ENCODE peak calls at places on chromosomes 4 and X, in nine cellular contexts. One of them, this sample, is unnamed.

GRCh38 chr4:145440292-145441007 is 41.2 kb upstream of the SMAD1 start:
- DNase-seq in CD4-positive, alpha-beta memory T cell: no peak
- DNase-seq in GM23338: no peak
- DNase-seq in CD8-positive, alpha-beta memory T cell: no peak
- DNase-seq in astrocyte: no peak
- DNase-seq in AG10803: no peak
- DNase-seq in SJSA1: no peak
- DNase-seq in mucosa of descending colon: no peak
- DNase-seq in HAP-1: no peak
- DNase-seq in this sample: no peak

GRCh38 chr4:162959056-162959455 is 207.6 kb downstream of the NAF1 start:
- DNase-seq in GM23338: peak
- DNase-seq in astrocyte: no peak
- DNase-seq in mucosa of descending colon: peak
- DNase-seq in AG10803: no peak
- DNase-seq in SJSA1: no peak
- DNase-seq in HAP-1: peak
- DNase-seq in CD4-positive, alpha-beta memory T cell: no peak
- DNase-seq in CD8-positive, alpha-beta memory T cell: no peak
- DNase-seq in this sample: no peak

GRCh38 chr4:5757091-5757490 is 46.1 kb downstream of the EVC start:
- DNase-seq in GM23338: no peak
- DNase-seq in SJSA1: no peak
- DNase-seq in HAP-1: no peak
- DNase-seq in CD8-positive, alpha-beta memory T cell: no peak
- DNase-seq in AG10803: no peak
- DNase-seq in mucosa of descending colon: no peak
- DNase-seq in CD4-positive, alpha-beta memory T cell: no peak
- DNase-seq in astrocyte: no peak
- DNase-seq in this sample: no peak

GRCh38 chr4:97496298-97496873 is 646.9 kb downstream of the STPG2 start:
- DNase-seq in GM23338: no peak
- DNase-seq in SJSA1: no peak
- DNase-seq in CD4-positive, alpha-beta memory T cell: no peak
- DNase-seq in HAP-1: no peak
- DNase-seq in mucosa of descending colon: no peak
- DNase-seq in AG10803: no peak
- DNase-seq in astrocyte: peak
- DNase-seq in CD8-positive, alpha-beta memory T cell: no peak
- DNase-seq in this sample: no peak

GRCh38 chr4:76696109-76696508 is 201.8 kb downstream of the SOWAHB start:
- DNase-seq in HAP-1: peak
- DNase-seq in GM23338: peak
- DNase-seq in CD8-positive, alpha-beta memory T cell: no peak
- DNase-seq in mucosa of descending colon: no peak
- DNase-seq in AG10803: peak
- DNase-seq in astrocyte: peak
- DNase-seq in SJSA1: no peak
- DNase-seq in CD4-positive, alpha-beta memory T cell: no peak
- DNase-seq in this sample: no peak

GRCh38 chr4:120808475-120809141 is 113.9 kb downstream of the PRDM5 start:
- DNase-seq in astrocyte: no peak
- DNase-seq in CD8-positive, alpha-beta memory T cell: peak
- DNase-seq in SJSA1: no peak
- DNase-seq in mucosa of descending colon: no peak
- DNase-seq in GM23338: no peak
- DNase-seq in CD4-positive, alpha-beta memory T cell: no peak
- DNase-seq in HAP-1: no peak
- DNase-seq in AG10803: no peak
- DNase-seq in this sample: no peak

GRCh38 chr4:92529510-92529909 is 225.7 kb downstream of the GRID2 start:
- DNase-seq in CD4-positive, alpha-beta memory T cell: no peak
- DNase-seq in mucosa of descending colon: no peak
- DNase-seq in SJSA1: no peak
- DNase-seq in HAP-1: no peak
- DNase-seq in CD8-positive, alpha-beta memory T cell: no peak
- DNase-seq in AG10803: no peak
- DNase-seq in GM23338: no peak
- DNase-seq in astrocyte: no peak
- DNase-seq in this sample: no peak

GRCh38 chr4:152485726-152486276 is 50.1 kb downstream of the FBXW7 start:
- DNase-seq in CD8-positive, alpha-beta memory T cell: peak
- DNase-seq in HAP-1: no peak
- DNase-seq in GM23338: no peak
- DNase-seq in astrocyte: peak
- DNase-seq in CD4-positive, alpha-beta memory T cell: peak
- DNase-seq in mucosa of descending colon: peak
- DNase-seq in SJSA1: peak
- DNase-seq in AG10803: peak
- DNase-seq in this sample: peak

GRCh38 chr4:162274354-162274753 is 110.6 kb upstream of the FSTL5 start:
- DNase-seq in mucosa of descending colon: peak
- DNase-seq in AG10803: no peak
- DNase-seq in GM23338: no peak
- DNase-seq in CD8-positive, alpha-beta memory T cell: no peak
- DNase-seq in SJSA1: no peak
- DNase-seq in HAP-1: no peak
- DNase-seq in astrocyte: no peak
- DNase-seq in CD4-positive, alpha-beta memory T cell: no peak
- DNase-seq in this sample: no peak

GRCh38 chr4:87633239-87633638 is 16.8 kb upstream of the DMP1 start:
- DNase-seq in astrocyte: peak
- DNase-seq in AG10803: peak
- DNase-seq in mucosa of descending colon: no peak
- DNase-seq in GM23338: no peak
- DNase-seq in CD8-positive, alpha-beta memory T cell: no peak
- DNase-seq in CD4-positive, alpha-beta memory T cell: no peak
- DNase-seq in HAP-1: peak
- DNase-seq in SJSA1: no peak
- DNase-seq in this sample: no peak

GRCh38 chr4:8355864-8356565 is 84.5 kb downstream of the ACOX3 start:
- DNase-seq in HAP-1: no peak
- DNase-seq in GM23338: no peak
- DNase-seq in CD8-positive, alpha-beta memory T cell: no peak
- DNase-seq in AG10803: peak
- DNase-seq in mucosa of descending colon: no peak
- DNase-seq in SJSA1: no peak
- DNase-seq in astrocyte: peak
- DNase-seq in CD4-positive, alpha-beta memory T cell: no peak
- DNase-seq in this sample: no peak

GRCh38 chr4:73450398-73451004 is 14.5 kb downstream of the AFP start:
- DNase-seq in CD8-positive, alpha-beta memory T cell: no peak
- DNase-seq in AG10803: peak
- DNase-seq in HAP-1: no peak
- DNase-seq in astrocyte: peak
- DNase-seq in SJSA1: peak
- DNase-seq in GM23338: peak
- DNase-seq in mucosa of descending colon: no peak
- DNase-seq in CD4-positive, alpha-beta memory T cell: no peak
- DNase-seq in this sample: no peak

GRCh38 chrX:108537005-108537404 is 97.4 kb downstream of the COL4A5 start:
- DNase-seq in HAP-1: peak
- DNase-seq in CD4-positive, alpha-beta memory T cell: no peak
- DNase-seq in SJSA1: peak
- DNase-seq in AG10803: peak
- DNase-seq in CD8-positive, alpha-beta memory T cell: no peak
- DNase-seq in mucosa of descending colon: peak
- DNase-seq in GM23338: peak
- DNase-seq in astrocyte: peak
- DNase-seq in this sample: peak

GRCh38 chr4:151432654-151433053 is 23.7 kb downstream of the FHIP1A start:
- DNase-seq in CD8-positive, alpha-beta memory T cell: no peak
- DNase-seq in astrocyte: no peak
- DNase-seq in CD4-positive, alpha-beta memory T cell: no peak
- DNase-seq in GM23338: no peak
- DNase-seq in HAP-1: no peak
- DNase-seq in AG10803: no peak
- DNase-seq in SJSA1: no peak
- DNase-seq in mucosa of descending colon: no peak
- DNase-seq in this sample: no peak

GRCh38 chr4:76605099-76605563 is 170.1 kb downstream of the SHROOM3 start:
- DNase-seq in AG10803: peak
- DNase-seq in GM23338: no peak
- DNase-seq in mucosa of descending colon: no peak
- DNase-seq in CD4-positive, alpha-beta memory T cell: no peak
- DNase-seq in astrocyte: no peak
- DNase-seq in CD8-positive, alpha-beta memory T cell: no peak
- DNase-seq in SJSA1: no peak
- DNase-seq in HAP-1: no peak
- DNase-seq in this sample: no peak

GRCh38 chr4:112739442-112739841 is 102.5 kb downstream of the LARP7 start:
- DNase-seq in SJSA1: no peak
- DNase-seq in astrocyte: no peak
- DNase-seq in HAP-1: no peak
- DNase-seq in GM23338: no peak
- DNase-seq in CD8-positive, alpha-beta memory T cell: no peak
- DNase-seq in mucosa of descending colon: no peak
- DNase-seq in CD4-positive, alpha-beta memory T cell: no peak
- DNase-seq in AG10803: no peak
- DNase-seq in this sample: no peak

GRCh38 chrX:23820235-23820782 is 37.3 kb downstream of the SAT1 start:
- DNase-seq in AG10803: no peak
- DNase-seq in CD8-positive, alpha-beta memory T cell: no peak
- DNase-seq in GM23338: no peak
- DNase-seq in SJSA1: peak
- DNase-seq in mucosa of descending colon: no peak
- DNase-seq in astrocyte: peak
- DNase-seq in CD4-positive, alpha-beta memory T cell: no peak
- DNase-seq in HAP-1: no peak
- DNase-seq in this sample: no peak

DNA sequence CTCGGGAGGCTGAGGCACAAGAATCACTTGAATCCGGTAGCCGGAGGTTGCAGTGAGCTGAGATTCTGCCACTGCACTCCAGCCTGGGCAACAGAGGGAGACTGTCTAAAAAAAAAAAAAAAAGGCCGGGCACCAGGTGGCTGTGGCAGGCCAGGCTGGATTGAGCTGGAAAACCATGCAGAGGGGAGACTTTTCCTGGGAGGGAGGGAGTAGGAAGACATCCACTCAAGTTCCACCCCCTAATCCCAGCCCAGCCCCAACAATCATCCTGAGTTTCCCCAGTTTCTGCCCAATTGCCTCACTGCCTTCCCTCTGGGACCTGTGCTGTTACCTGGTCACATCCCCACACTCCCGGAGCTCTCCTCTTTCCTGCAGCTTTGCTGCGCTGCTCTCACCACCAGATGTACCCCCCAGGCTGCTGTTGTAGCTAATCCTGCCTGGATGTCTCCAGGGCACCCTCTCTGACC is 9.0 kb upstream of the TSPYL2 start:
- DNase-seq in CD8-positive, alpha-beta memory T cell: no peak
- DNase-seq in CD4-positive, alpha-beta memory T cell: no peak
- DNase-seq in SJSA1: no peak
- DNase-seq in AG10803: no peak
- DNase-seq in HAP-1: peak
- DNase-seq in astrocyte: no peak
- DNase-seq in mucosa of descending colon: no peak
- DNase-seq in GM23338: peak
- DNase-seq in this sample: no peak
- H3K4me3 ChIP-seq in CD8-positive, alpha-beta memory T cell: no peak
- H3K4me3 ChIP-seq in CD4-positive, alpha-beta memory T cell: no peak
- H3K4me3 ChIP-seq in SJSA1: no peak
- H3K4me3 ChIP-seq in AG10803: no peak
- H3K4me3 ChIP-seq in HAP-1: no peak
- H3K4me3 ChIP-seq in astrocyte: no peak
- H3K4me3 ChIP-seq in mucosa of descending colon: no peak
- H3K4me3 ChIP-seq in GM23338: no peak
- H3K4me3 ChIP-seq in this sample: peak

GRCh38 chr4:26021417-26022345 is 107.7 kb downstream of the SMIM20 start:
- DNase-seq in astrocyte: peak
- DNase-seq in mucosa of descending colon: no peak
- DNase-seq in CD8-positive, alpha-beta memory T cell: no peak
- DNase-seq in HAP-1: no peak
- DNase-seq in GM23338: no peak
- DNase-seq in AG10803: peak
- DNase-seq in SJSA1: no peak
- DNase-seq in CD4-positive, alpha-beta memory T cell: no peak
- DNase-seq in this sample: no peak
- H3K4me3 ChIP-seq in astrocyte: peak
- H3K4me3 ChIP-seq in mucosa of descending colon: no peak
- H3K4me3 ChIP-seq in CD8-positive, alpha-beta memory T cell: no peak
- H3K4me3 ChIP-seq in HAP-1: no peak
- H3K4me3 ChIP-seq in GM23338: no peak
- H3K4me3 ChIP-seq in AG10803: no peak
- H3K4me3 ChIP-seq in SJSA1: no peak
- H3K4me3 ChIP-seq in CD4-positive, alpha-beta memory T cell: no peak
- H3K4me3 ChIP-seq in this sample: peak

GRCh38 chrX:47629419-47630210 is at the start of gene CFP:
- DNase-seq in AG10803: no peak
- DNase-seq in SJSA1: no peak
- DNase-seq in mucosa of descending colon: no peak
- DNase-seq in CD4-positive, alpha-beta memory T cell: peak
- DNase-seq in HAP-1: no peak
- DNase-seq in GM23338: peak
- DNase-seq in CD8-positive, alpha-beta memory T cell: no peak
- DNase-seq in astrocyte: no peak
- DNase-seq in this sample: no peak

GRCh38 chrX:47632664-47633063 is 2.9 kb upstream of the CFP start:
- DNase-seq in SJSA1: no peak
- DNase-seq in AG10803: no peak
- DNase-seq in HAP-1: no peak
- DNase-seq in CD8-positive, alpha-beta memory T cell: no peak
- DNase-seq in GM23338: no peak
- DNase-seq in mucosa of descending colon: no peak
- DNase-seq in CD4-positive, alpha-beta memory T cell: no peak
- DNase-seq in astrocyte: no peak
- DNase-seq in this sample: no peak

GRCh38 chrX:47631676-47632075 is 1.9 kb upstream of the CFP start:
- DNase-seq in CD4-positive, alpha-beta memory T cell: no peak
- DNase-seq in HAP-1: no peak
- DNase-seq in astrocyte: no peak
- DNase-seq in CD8-positive, alpha-beta memory T cell: no peak
- DNase-seq in GM23338: no peak
- DNase-seq in AG10803: no peak
- DNase-seq in SJSA1: no peak
- DNase-seq in mucosa of descending colon: no peak
- DNase-seq in this sample: no peak

GRCh38 chrX:47625365-47625764 is 4.4 kb downstream of the CFP start:
- DNase-seq in HAP-1: no peak
- DNase-seq in AG10803: no peak
- DNase-seq in CD4-positive, alpha-beta memory T cell: no peak
- DNase-seq in SJSA1: no peak
- DNase-seq in CD8-positive, alpha-beta memory T cell: no peak
- DNase-seq in GM23338: no peak
- DNase-seq in mucosa of descending colon: no peak
- DNase-seq in astrocyte: no peak
- DNase-seq in this sample: no peak

GRCh38 chrX:47628980-47629379 is 750 bp downstream of the CFP start:
- DNase-seq in GM23338: peak
- DNase-seq in AG10803: no peak
- DNase-seq in mucosa of descending colon: no peak
- DNase-seq in CD4-positive, alpha-beta memory T cell: peak
- DNase-seq in astrocyte: no peak
- DNase-seq in HAP-1: no peak
- DNase-seq in CD8-positive, alpha-beta memory T cell: no peak
- DNase-seq in SJSA1: no peak
- DNase-seq in this sample: no peak
- H3K4me3 ChIP-seq in GM23338: no peak
- H3K4me3 ChIP-seq in AG10803: no peak
- H3K4me3 ChIP-seq in mucosa of descending colon: no peak
- H3K4me3 ChIP-seq in CD4-positive, alpha-beta memory T cell: no peak
- H3K4me3 ChIP-seq in astrocyte: no peak
- H3K4me3 ChIP-seq in HAP-1: no peak
- H3K4me3 ChIP-seq in CD8-positive, alpha-beta memory T cell: no peak
- H3K4me3 ChIP-seq in SJSA1: no peak
- H3K4me3 ChIP-seq in this sample: no peak

GRCh38 chrX:85243155-85243554 is 424 bp downstream of the SATL1 start:
- DNase-seq in GM23338: no peak
- DNase-seq in HAP-1: no peak
- DNase-seq in mucosa of descending colon: no peak
- DNase-seq in SJSA1: no peak
- DNase-seq in CD4-positive, alpha-beta memory T cell: no peak
- DNase-seq in CD8-positive, alpha-beta memory T cell: no peak
- DNase-seq in astrocyte: no peak
- DNase-seq in AG10803: no peak
- DNase-seq in this sample: no peak
- H3K4me3 ChIP-seq in GM23338: peak
- H3K4me3 ChIP-seq in HAP-1: peak
- H3K4me3 ChIP-seq in mucosa of descending colon: no peak
- H3K4me3 ChIP-seq in SJSA1: peak
- H3K4me3 ChIP-seq in CD4-positive, alpha-beta memory T cell: no peak
- H3K4me3 ChIP-seq in CD8-positive, alpha-beta memory T cell: no peak
- H3K4me3 ChIP-seq in astrocyte: peak
- H3K4me3 ChIP-seq in AG10803: peak
- H3K4me3 ChIP-seq in this sample: peak

This sample was measured in Panc1.